ENCODE peak calls at places on chromosomes 7 and 10, in four cellular contexts. X, U, Y and I are unnamed samples.
A peak's percentile ranks its signal among the peaks of the same experiment; 100 is the strongest.

GRCh38 chr10:133442967-133443924 is 10.5 kb upstream of the SCART1 start:
- DNase-seq in X (no peak), U (no peak), Y (no peak), I (no peak)

GRCh38 chr7:51129527-51130472 is 186.8 kb downstream of the COBL start:
- DNase-seq in X (no peak), U (no peak), Y (no peak), I (no peak)

GRCh38 chr7:1326511-1326785 is 93.8 kb downstream of the UNCX start:
- DNase-seq in X (no peak), U (no peak), Y (no peak), I (no peak)

GRCh38 chr7:142554555-142555532 is 194.4 kb upstream of the PRSS1 start:
- DNase-seq in X (no peak), U (peak; percentile 16), Y (no peak), I (no peak)

GRCh38 chr10:61066661-61067353 is 122.8 kb upstream of the RHOBTB1 start:
- DNase-seq in X (no peak), U (no peak), Y (no peak), I (no peak)

GRCh38 chr7:117666689-117667088 is 186.9 kb downstream of the CFTR start:
- DNase-seq in X (no peak), U (no peak), Y (no peak), I (no peak)

GRCh38 chr10:48538611-48539010 is 66.3 kb downstream of the ARHGAP22 start:
- DNase-seq in X (no peak), U (no peak), Y (no peak), I (no peak)

GRCh38 chr7:95897557-95898183 is 125.3 kb downstream of the DYNC1I1 start:
- DNase-seq in X (no peak), U (no peak), Y (no peak), I (no peak)

GRCh38 chr7:151687523-151688235 is 168.0 kb upstream of the RHEB start:
- DNase-seq in X (no peak), U (no peak), Y (peak; percentile 99), I (no peak)

GRCh38 chr7:146115665-146116451 is 743 bp upstream of the CNTNAP2 start:
- DNase-seq in X (no peak), U (peak; percentile 27), Y (no peak), I (no peak)

GRCh38 chr10:62015994-62016393 is 114.5 kb downstream of the ARID5B start:
- DNase-seq in X (no peak), U (no peak), Y (no peak), I (no peak)

GRCh38 chr7:3721422-3721821 is 420.4 kb downstream of the SDK1 start:
- DNase-seq in X (no peak), U (no peak), Y (no peak), I (no peak)

GRCh38 chr10:43039629-43040481 is 37.0 kb upstream of the RET start:
- DNase-seq in X (no peak), U (peak; percentile 71), Y (no peak), I (no peak)

GRCh38 chr10:113979378-113979777 is 64.3 kb upstream of the ADRB1 start:
- DNase-seq in X (no peak), U (no peak), Y (no peak), I (no peak)

GRCh38 chr7:104956753-104957450 is 57.1 kb upstream of the KMT2E start:
- DNase-seq in X (peak; percentile 77), U (peak; percentile 20), Y (no peak), I (peak; percentile 59)

GRCh38 chr7:138245682-138246081 is 169.4 kb downstream of the AKR1D1 start:
- DNase-seq in X (no peak), U (peak; percentile 44), Y (no peak), I (no peak)

GRCh38 chr10:126235979-126236851 is 152.1 kb downstream of the ADAM12 start:
- DNase-seq in X (no peak), U (no peak), Y (peak; percentile 7), I (no peak)

GRCh38 chr7:112723416-112723815 is 66.8 kb downstream of the TMEM168 start:
- DNase-seq in X (no peak), U (no peak), Y (no peak), I (no peak)

GRCh38 chr7:78924581-78924980 is 528.9 kb downstream of the MAGI2 start:
- DNase-seq in X (no peak), U (no peak), Y (no peak), I (no peak)

GRCh38 chr7:83547526-83547925 is 101.4 kb downstream of the SEMA3E start:
- DNase-seq in X (peak; percentile 38), U (no peak), Y (peak; percentile 55), I (no peak)

GRCh38 chr10:129641982-129642381 is 174.9 kb downstream of the MGMT start:
- DNase-seq in X (no peak), U (no peak), Y (no peak), I (no peak)

GRCh38 chr10:27440478-27440877 is 63.6 kb upstream of the RAB18 start:
- DNase-seq in X (no peak), U (no peak), Y (no peak), I (no peak)

GRCh38 chr7:154770962-154771361 is 232.0 kb downstream of the PAXIP1 start:
- DNase-seq in X (no peak), U (no peak), Y (no peak), I (no peak)

GRCh38 chr10:87767253-87767652 is 50.8 kb downstream of the ATAD1 start:
- DNase-seq in X (no peak), U (no peak), Y (no peak), I (no peak)

GRCh38 chr7:13540429-13540828 is 449.0 kb downstream of the ETV1 start:
- DNase-seq in X (no peak), U (no peak), Y (no peak), I (no peak)

GRCh38 chr7:103134866-103135554 is 13.9 kb downstream of the NAPEPLD start:
- DNase-seq in X (no peak), U (no peak), Y (no peak), I (no peak)

GRCh38 chr10:22321831-22322662 is 1.1 kb downstream of the BMI1 start:
- DNase-seq in X (no peak), U (no peak), Y (peak; percentile 12), I (peak; percentile 51)

GRCh38 chr7:157708896-157709295 is 372.1 kb downstream of the DNAJB6 start:
- DNase-seq in X (no peak), U (no peak), Y (no peak), I (no peak)

GRCh38 chr10:43076876-43077420 is at the start of gene RET:
- DNase-seq in X (no peak), U (peak; percentile 51), Y (no peak), I (peak; percentile 18)

GRCh38 chr10:113891476-113891875 is 37.0 kb downstream of the NHLRC2 start:
- DNase-seq in X (no peak), U (no peak), Y (no peak), I (no peak)

GRCh38 chr7:142425281-142425680 is 167.4 kb upstream of the PRSS58 start:
- DNase-seq in X (no peak), U (no peak), Y (no peak), I (no peak)

GRCh38 chr7:11748884-11749283 is 83.1 kb downstream of the THSD7A start:
- DNase-seq in X (no peak), U (no peak), Y (no peak), I (no peak)

GRCh38 chr7:91836065-91836368 is 44.5 kb downstream of the MTERF1 start:
- DNase-seq in X (no peak), U (no peak), Y (no peak), I (no peak)

GRCh38 chr10:17423641-17424186 is 30.7 kb downstream of the ST8SIA6 start:
- DNase-seq in X (no peak), U (no peak), Y (no peak), I (no peak)

GRCh38 chr7:66500087-66500486 is 128.6 kb upstream of the KCTD7 start:
- DNase-seq in X (no peak), U (no peak), Y (no peak), I (no peak)

GRCh38 chr7:41006591-41006990 is 696.3 kb downstream of the INHBA start:
- DNase-seq in X (no peak), U (no peak), Y (no peak), I (no peak)

GRCh38 chr7:34260282-34260681 is 354.9 kb downstream of the BMPER start:
- DNase-seq in X (no peak), U (no peak), Y (peak; percentile 6), I (no peak)

DNA sequence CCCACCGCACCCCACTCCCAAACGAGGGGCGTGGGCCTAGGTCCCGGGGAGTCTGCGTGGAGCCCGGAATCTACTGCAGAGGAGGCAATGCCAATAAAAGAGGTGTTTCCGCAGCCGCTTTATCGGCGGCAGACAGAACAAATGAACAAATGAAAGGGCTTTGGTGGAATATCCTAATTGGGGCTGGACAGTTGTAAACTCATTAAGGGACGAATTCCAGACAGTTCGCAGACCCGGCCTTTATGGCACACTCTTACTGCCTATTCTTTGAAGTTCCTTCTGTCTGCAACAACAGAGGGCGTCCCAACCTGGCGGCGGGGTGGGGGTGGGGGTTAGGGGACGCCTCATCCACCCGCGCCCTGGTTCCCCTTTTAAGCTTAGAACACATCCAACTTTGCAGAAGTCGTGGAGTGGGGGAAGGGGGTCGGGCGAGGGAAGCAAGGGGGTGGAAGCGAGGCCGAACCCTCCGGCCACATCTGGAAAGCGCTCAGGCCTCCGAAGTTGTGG is 4.1 kb downstream of the HOXA9 start:
- DNase-seq in X (no peak), U (peak; percentile 82), Y (no peak), I (no peak)
- H3K4me3 ChIP-seq in X (peak overlapping the region; percentile 72), U (peak overlapping the region; percentile 74), Y (peak overlapping the region; percentile 71), I (peak overlapping the region; percentile 65)

GRCh38 chr10:132438091-132439024 is 41.4 kb downstream of the PWWP2B start:
- DNase-seq in X (no peak), U (no peak), Y (no peak), I (no peak)
- TF ChIP-seq CTCF in X (no peak), U (no peak), Y (no peak), I (no peak)

GRCh38 chr10:572066-572465 is 117.4 kb downstream of the DIP2C start:
- DNase-seq in X (no peak), U (no peak), Y (no peak), I (no peak)
- H3K4me3 ChIP-seq in X (no peak overlapping the region), U (no peak overlapping the region), Y (no peak overlapping the region), I (no peak overlapping the region)

DNA sequence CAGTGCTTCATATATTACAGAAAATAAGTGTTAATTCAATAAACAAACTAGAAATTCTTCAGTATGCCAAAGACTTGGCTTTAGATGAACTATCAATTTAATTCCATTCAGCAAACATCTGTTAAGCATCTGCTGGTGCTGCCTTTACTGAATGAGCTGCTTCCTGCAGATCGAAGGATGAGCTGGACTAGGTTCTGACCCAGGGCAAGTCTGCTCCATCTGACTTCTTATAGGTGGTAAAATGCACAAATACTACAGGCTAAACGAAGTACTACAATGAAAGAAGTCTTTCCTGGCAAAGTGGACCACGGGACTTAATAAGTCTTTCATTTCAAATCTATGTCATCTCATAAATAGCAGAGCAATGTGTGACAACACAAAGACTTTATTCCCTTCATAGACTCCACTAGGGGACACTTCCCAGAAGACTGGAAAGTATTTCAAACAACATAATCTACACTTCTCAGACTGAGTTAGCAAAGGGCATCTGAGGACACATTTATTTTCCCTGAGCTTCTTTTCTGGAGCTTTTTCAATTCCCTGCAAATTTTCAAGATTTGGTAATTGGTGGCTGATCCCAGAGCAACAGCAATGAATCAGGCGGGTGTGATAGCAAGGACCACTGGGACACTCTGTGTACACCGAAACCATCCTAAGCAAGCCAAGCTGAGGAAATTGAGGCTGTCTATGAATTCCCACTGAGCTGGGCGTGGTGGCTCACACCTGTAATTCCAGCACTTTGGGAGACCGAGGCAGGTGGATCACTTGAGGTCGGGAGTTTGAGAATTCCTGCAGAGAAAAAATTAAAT is 108.9 kb upstream of the FRMD4A start:
- DNase-seq in X (no peak), U (no peak), Y (no peak), I (no peak)
- TF ChIP-seq CTCF in X (no peak), U (no peak), Y (no peak), I (no peak)

GRCh38 chr7:46565712-46566111 is 644.6 kb upstream of the IGFBP3 start:
- DNase-seq in X (no peak), U (no peak), Y (no peak), I (no peak)
- H3K4me3 ChIP-seq in X (no peak overlapping the region), U (no peak overlapping the region), Y (no peak overlapping the region), I (no peak overlapping the region)

GRCh38 chr7:93877742-93878141 is 12.8 kb downstream of the TFPI2 start:
- DNase-seq in X (no peak), U (no peak), Y (no peak), I (no peak)
- TF ChIP-seq CTCF in X (no peak), U (no peak), Y (no peak), I (no peak)